ENCODE peak calls at places on chromosomes 4 and X, in eight cellular contexts. One of them, this sample, is unnamed.
A peak's percentile ranks its signal among the peaks of the same experiment; 100 is the strongest.

GRCh38 chrX:47174376-47174775 is 19.3 kb upstream of the UBA1 start:
- DNase-seq in psoas muscle: no peak
- DNase-seq in Peyer's patch: no peak
- DNase-seq in stomach: no peak
- DNase-seq in pancreas: no peak
- DNase-seq in suprapubic skin: no peak
- DNase-seq in PC-3: no peak
- DNase-seq in astrocyte: no peak
- DNase-seq in this sample: no peak

GRCh38 chrX:112967341-112967740 is 126.7 kb upstream of the AMOT start:
- DNase-seq in suprapubic skin: no peak
- DNase-seq in psoas muscle: no peak
- DNase-seq in astrocyte: peak; percentile 73
- DNase-seq in stomach: no peak
- DNase-seq in pancreas: no peak
- DNase-seq in Peyer's patch: no peak
- DNase-seq in PC-3: no peak
- DNase-seq in this sample: no peak

GRCh38 chr4:118586357-118586790 is 98.8 kb upstream of the METTL14 start:
- DNase-seq in suprapubic skin: no peak
- DNase-seq in PC-3: no peak
- DNase-seq in stomach: no peak
- DNase-seq in psoas muscle: peak; percentile 38
- DNase-seq in pancreas: no peak
- DNase-seq in Peyer's patch: no peak
- DNase-seq in astrocyte: no peak
- DNase-seq in this sample: no peak

GRCh38 chr4:100306018-100306417 is 115.8 kb upstream of the DDIT4L start:
- DNase-seq in PC-3: peak; percentile 2
- DNase-seq in stomach: no peak
- DNase-seq in suprapubic skin: no peak
- DNase-seq in Peyer's patch: no peak
- DNase-seq in pancreas: no peak
- DNase-seq in astrocyte: peak; percentile 53
- DNase-seq in psoas muscle: no peak
- DNase-seq in this sample: no peak

GRCh38 chr4:37464373-37464772 is 219.8 kb downstream of the NWD2 start:
- DNase-seq in Peyer's patch: no peak
- DNase-seq in psoas muscle: no peak
- DNase-seq in astrocyte: no peak
- DNase-seq in suprapubic skin: no peak
- DNase-seq in pancreas: no peak
- DNase-seq in stomach: no peak
- DNase-seq in PC-3: no peak
- DNase-seq in this sample: no peak

GRCh38 chr4:184955636-184956035 is 62.7 kb upstream of the HELT start:
- DNase-seq in PC-3: no peak
- DNase-seq in Peyer's patch: no peak
- DNase-seq in suprapubic skin: no peak
- DNase-seq in psoas muscle: no peak
- DNase-seq in pancreas: no peak
- DNase-seq in astrocyte: no peak
- DNase-seq in stomach: no peak
- DNase-seq in this sample: no peak

GRCh38 chrX:118730500-118731247 is 3.3 kb downstream of the IL13RA1 start:
- DNase-seq in astrocyte: peak; percentile 64
- DNase-seq in PC-3: peak; percentile 65
- DNase-seq in stomach: no peak
- DNase-seq in psoas muscle: no peak
- DNase-seq in suprapubic skin: no peak
- DNase-seq in pancreas: no peak
- DNase-seq in Peyer's patch: no peak
- DNase-seq in this sample: no peak

GRCh38 chrX:20320461-20321159 is 53.9 kb upstream of the RPS6KA3 start:
- DNase-seq in pancreas: no peak
- DNase-seq in astrocyte: no peak
- DNase-seq in stomach: no peak
- DNase-seq in suprapubic skin: no peak
- DNase-seq in PC-3: peak; percentile 52
- DNase-seq in psoas muscle: no peak
- DNase-seq in Peyer's patch: peak; percentile 58
- DNase-seq in this sample: no peak

GRCh38 chr4:180852743-180853142 is 1390.5 kb upstream of the TENM3 start:
- DNase-seq in PC-3: no peak
- DNase-seq in astrocyte: no peak
- DNase-seq in pancreas: no peak
- DNase-seq in stomach: no peak
- DNase-seq in Peyer's patch: no peak
- DNase-seq in suprapubic skin: no peak
- DNase-seq in psoas muscle: no peak
- DNase-seq in this sample: no peak

GRCh38 chr4:76589402-76589801 is 154.4 kb downstream of the SHROOM3 start:
- DNase-seq in suprapubic skin: no peak
- DNase-seq in PC-3: peak; percentile 26
- DNase-seq in psoas muscle: no peak
- DNase-seq in pancreas: no peak
- DNase-seq in astrocyte: peak; percentile 86
- DNase-seq in stomach: no peak
- DNase-seq in Peyer's patch: no peak
- DNase-seq in this sample: peak; percentile 45

GRCh38 chr4:9781343-9782135 is at the start of gene DRD5:
- DNase-seq in pancreas: no peak
- DNase-seq in astrocyte: no peak
- DNase-seq in stomach: no peak
- DNase-seq in psoas muscle: no peak
- DNase-seq in PC-3: no peak
- DNase-seq in Peyer's patch: no peak
- DNase-seq in suprapubic skin: no peak
- DNase-seq in this sample: no peak

DNA sequence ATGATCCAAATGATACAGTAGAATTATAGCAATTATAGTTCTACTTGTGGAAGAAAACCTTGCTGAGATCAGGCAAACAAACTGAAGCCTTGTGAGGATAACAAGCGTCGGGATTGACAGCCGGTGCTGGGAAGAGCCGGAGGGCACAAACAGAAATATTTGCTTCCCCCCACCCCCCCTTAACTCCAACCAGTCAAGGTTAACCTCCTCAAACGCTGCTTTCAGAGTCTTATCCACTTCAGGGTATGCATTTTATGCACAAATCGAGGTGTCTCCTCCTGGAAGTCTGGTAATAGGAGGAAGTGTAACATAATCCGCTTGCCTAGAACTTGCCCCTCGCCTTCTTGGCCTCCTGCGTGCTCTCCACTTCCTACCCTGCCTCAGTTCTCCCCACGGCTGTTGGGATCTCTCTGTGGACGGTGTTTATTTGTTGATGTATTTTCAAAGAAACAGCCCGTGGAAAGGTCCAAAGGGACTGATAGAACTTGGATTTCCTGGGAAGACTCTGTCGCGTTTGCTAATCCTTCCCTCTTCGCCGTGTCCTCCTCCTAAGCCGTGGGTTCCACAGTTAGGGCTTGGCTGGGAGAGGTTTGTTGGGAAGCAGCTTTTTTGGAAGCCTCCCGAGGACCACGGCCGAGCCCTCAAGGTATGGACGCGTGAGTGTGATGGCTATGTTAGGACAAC is 4.1 kb upstream of the ARX start:
- DNase-seq in suprapubic skin: no peak
- DNase-seq in psoas muscle: no peak
- DNase-seq in PC-3: no peak
- DNase-seq in Peyer's patch: no peak
- DNase-seq in stomach: no peak
- DNase-seq in pancreas: no peak
- DNase-seq in astrocyte: no peak
- DNase-seq in this sample: no peak
- H3K27me3 ChIP-seq in suprapubic skin: peaks cover 95% of the 10 kb centered on the region
- H3K27me3 ChIP-seq in psoas muscle: no peaks in the 10 kb centered on the region
- H3K27me3 ChIP-seq in PC-3: peaks cover 47% of the 10 kb centered on the region
- H3K27me3 ChIP-seq in Peyer's patch: peaks cover 16% of the 10 kb centered on the region
- H3K27me3 ChIP-seq in stomach: peaks cover 84% of the 10 kb centered on the region
- H3K27me3 ChIP-seq in pancreas: peaks cover 5% of the 10 kb centered on the region
- H3K27me3 ChIP-seq in astrocyte: peaks cover 79% of the 10 kb centered on the region
- H3K27me3 ChIP-seq in this sample: peaks cover 14% of the 10 kb centered on the region

DNA sequence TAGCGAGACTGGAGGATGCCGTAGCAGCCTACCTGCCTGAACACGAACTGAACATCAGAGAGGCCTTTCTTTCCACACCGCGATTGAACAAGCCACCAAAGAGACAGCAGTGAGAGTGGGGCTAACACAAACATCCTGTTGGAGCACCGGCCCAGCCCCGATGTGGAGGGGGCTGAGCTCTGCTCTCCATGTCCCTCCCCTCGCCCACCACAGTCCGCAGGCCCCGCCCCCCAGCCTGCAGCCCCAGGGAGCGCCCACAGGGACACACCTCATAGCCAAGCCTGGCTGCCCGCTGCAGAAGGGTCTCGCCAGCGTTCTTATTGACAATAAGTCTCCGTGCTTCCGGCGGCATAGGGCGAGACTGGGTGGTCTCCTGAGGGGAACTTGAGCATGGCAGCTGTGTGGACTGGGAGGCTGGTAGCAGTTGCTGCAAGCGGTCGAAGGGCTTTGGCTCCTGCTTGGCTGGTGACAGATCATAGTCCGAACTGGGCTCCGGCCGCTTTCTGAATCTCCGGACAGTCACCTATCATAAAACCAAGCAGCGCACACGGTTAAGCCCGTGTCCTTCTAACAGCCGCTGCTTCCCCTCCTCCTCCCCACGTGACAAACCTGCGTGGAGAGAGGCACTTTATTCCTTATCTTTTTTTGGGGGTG is 35.8 kb downstream of the BCOR start:
- DNase-seq in PC-3: no peak
- DNase-seq in Peyer's patch: no peak
- DNase-seq in astrocyte: no peak
- DNase-seq in suprapubic skin: no peak
- DNase-seq in pancreas: peak; percentile 50
- DNase-seq in psoas muscle: no peak
- DNase-seq in stomach: no peak
- DNase-seq in this sample: no peak
- H3K27ac ChIP-seq in PC-3: no peak overlapping the region
- H3K27ac ChIP-seq in Peyer's patch: no peak overlapping the region
- H3K27ac ChIP-seq in astrocyte: no peak overlapping the region
- H3K27ac ChIP-seq in suprapubic skin: no peak overlapping the region
- H3K27ac ChIP-seq in pancreas: no peak overlapping the region
- H3K27ac ChIP-seq in psoas muscle: no peak overlapping the region
- H3K27ac ChIP-seq in stomach: no peak overlapping the region
- H3K27ac ChIP-seq in this sample: no peak overlapping the region

GRCh38 chrX:68503830-68504229 is 5.0 kb downstream of the YIPF6 start:
- DNase-seq in pancreas: no peak
- DNase-seq in Peyer's patch: no peak
- DNase-seq in stomach: no peak
- DNase-seq in PC-3: peak; percentile 37
- DNase-seq in suprapubic skin: no peak
- DNase-seq in astrocyte: no peak
- DNase-seq in psoas muscle: no peak
- DNase-seq in this sample: no peak

GRCh38 chrX:68498508-68499379 is at the start of gene YIPF6:
- DNase-seq in Peyer's patch: peak; percentile 66
- DNase-seq in astrocyte: peak; percentile 61
- DNase-seq in stomach: peak; percentile 79
- DNase-seq in psoas muscle: peak; percentile 80
- DNase-seq in suprapubic skin: peak; percentile 82
- DNase-seq in PC-3: peak; percentile 79
- DNase-seq in pancreas: peak; percentile 92
- DNase-seq in this sample: peak; percentile 74

GRCh38 chrX:68500105-68500504 is 1.3 kb downstream of the YIPF6 start:
- DNase-seq in pancreas: no peak
- DNase-seq in psoas muscle: no peak
- DNase-seq in Peyer's patch: no peak
- DNase-seq in astrocyte: no peak
- DNase-seq in PC-3: no peak
- DNase-seq in suprapubic skin: no peak
- DNase-seq in stomach: no peak
- DNase-seq in this sample: no peak

GRCh38 chrX:68492583-68492982 is 6.3 kb upstream of the YIPF6 start:
- DNase-seq in pancreas: no peak
- DNase-seq in PC-3: no peak
- DNase-seq in Peyer's patch: no peak
- DNase-seq in stomach: no peak
- DNase-seq in psoas muscle: no peak
- DNase-seq in astrocyte: no peak
- DNase-seq in suprapubic skin: no peak
- DNase-seq in this sample: peak; percentile 1

DNA sequence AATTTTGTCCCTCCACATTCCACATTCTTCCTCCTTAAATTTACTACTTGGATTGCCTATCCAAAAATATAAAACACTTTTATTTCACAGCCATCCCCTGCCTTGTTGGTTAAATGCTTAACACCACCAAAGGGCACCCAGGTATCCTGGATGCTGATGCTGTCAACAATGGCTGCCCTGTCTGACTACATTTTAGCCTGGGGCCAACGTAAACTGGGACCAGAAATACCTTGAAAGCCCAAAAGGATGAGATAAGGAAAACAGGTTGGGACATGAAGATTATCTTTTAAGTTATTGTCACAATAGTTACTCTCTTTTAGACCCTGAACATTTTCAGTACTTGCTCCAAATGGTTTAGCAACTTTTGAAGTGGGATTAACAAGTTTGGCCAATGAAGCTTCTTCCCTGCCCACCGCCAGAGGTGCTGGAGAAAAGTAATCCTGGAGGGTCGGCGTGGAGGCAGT is 775 bp upstream of the YIPF6 start:
- DNase-seq in pancreas: no peak
- DNase-seq in Peyer's patch: no peak
- DNase-seq in suprapubic skin: no peak
- DNase-seq in PC-3: peak; percentile 7
- DNase-seq in astrocyte: no peak
- DNase-seq in psoas muscle: no peak
- DNase-seq in stomach: no peak
- DNase-seq in this sample: no peak
- H3K4me3 ChIP-seq in pancreas: peak overlapping the region; percentile 53
- H3K4me3 ChIP-seq in Peyer's patch: peak overlapping the region; percentile 72
- H3K4me3 ChIP-seq in suprapubic skin: peak overlapping the region; percentile 68
- H3K4me3 ChIP-seq in PC-3: peak overlapping the region; percentile 99
- H3K4me3 ChIP-seq in astrocyte: peak overlapping the region; percentile 92
- H3K4me3 ChIP-seq in psoas muscle: peak overlapping the region; percentile 85
- H3K4me3 ChIP-seq in stomach: peak overlapping the region; percentile 67
- H3K4me3 ChIP-seq in this sample: peak overlapping the region; percentile 53

GRCh38 chr4:41882622-41883347 is 52.4 kb upstream of the TMEM33 start:
- DNase-seq in pancreas: no peak
- DNase-seq in astrocyte: no peak
- DNase-seq in suprapubic skin: no peak
- DNase-seq in stomach: peak; percentile 42
- DNase-seq in psoas muscle: no peak
- DNase-seq in PC-3: peak; percentile 39
- DNase-seq in Peyer's patch: no peak
- DNase-seq in this sample: no peak

GRCh38 chr4:41881931-41882621 is 53.2 kb upstream of the TMEM33 start:
- DNase-seq in astrocyte: no peak
- DNase-seq in PC-3: no peak
- DNase-seq in psoas muscle: no peak
- DNase-seq in Peyer's patch: no peak
- DNase-seq in suprapubic skin: no peak
- DNase-seq in pancreas: peak; percentile 76
- DNase-seq in stomach: no peak
- DNase-seq in this sample: no peak

GRCh38 chr4:41880840-41881831 is 54.1 kb upstream of the TMEM33 start:
- DNase-seq in Peyer's patch: no peak
- DNase-seq in stomach: no peak
- DNase-seq in psoas muscle: no peak
- DNase-seq in suprapubic skin: no peak
- DNase-seq in astrocyte: no peak
- DNase-seq in PC-3: no peak
- DNase-seq in pancreas: peak; percentile 75
- DNase-seq in this sample: no peak

GRCh38 chr4:41885456-41885855 is 49.8 kb upstream of the TMEM33 start:
- DNase-seq in psoas muscle: no peak
- DNase-seq in astrocyte: no peak
- DNase-seq in PC-3: no peak
- DNase-seq in Peyer's patch: no peak
- DNase-seq in suprapubic skin: no peak
- DNase-seq in pancreas: no peak
- DNase-seq in stomach: no peak
- DNase-seq in this sample: no peak

GRCh38 chr4:41883988-41884737 is 51.1 kb upstream of the TMEM33 start:
- DNase-seq in astrocyte: no peak
- DNase-seq in PC-3: peak; percentile 18
- DNase-seq in pancreas: no peak
- DNase-seq in stomach: no peak
- DNase-seq in psoas muscle: no peak
- DNase-seq in Peyer's patch: no peak
- DNase-seq in suprapubic skin: no peak
- DNase-seq in this sample: no peak
- H3K27me3 ChIP-seq in astrocyte: peaks cover 60% of the 10 kb centered on the region
- H3K27me3 ChIP-seq in PC-3: peaks cover 24% of the 10 kb centered on the region
- H3K27me3 ChIP-seq in pancreas: no peaks in the 10 kb centered on the region
- H3K27me3 ChIP-seq in stomach: peaks cover 38% of the 10 kb centered on the region
- H3K27me3 ChIP-seq in psoas muscle: peaks cover 2% of the 10 kb centered on the region
- H3K27me3 ChIP-seq in Peyer's patch: peaks cover 32% of the 10 kb centered on the region
- H3K27me3 ChIP-seq in suprapubic skin: peaks cover 64% of the 10 kb centered on the region
- H3K27me3 ChIP-seq in this sample: peaks cover 6% of the 10 kb centered on the region

This sample was measured in lung.